ENCODE peak calls at places on chromosome 7, in eight cellular contexts. L, Y, V, P, G, W, Z and B are unnamed samples. For H3K27me3 and H3K4me1, the result is how much of the 10 kb centered on the place peaks cover.

GRCh38 chr7:4244041-4244440 is 438.1 kb upstream of the FOXK1 start:
- DNase-seq in L (no peak), Y (no peak), V (no peak), P (no peak), G (no peak), W (no peak), Z (no peak), B (no peak)

GRCh38 chr7:69603937-69604494 is 5.7 kb downstream of the AUTS2 start:
- DNase-seq in L (no peak), Y (no peak), V (no peak), P (no peak), G (no peak), W (no peak), Z (no peak), B (no peak)

GRCh38 chr7:153886121-153886505 is 166.1 kb upstream of the DPP6 start:
- DNase-seq in L (no peak), Y (peak), V (no peak), P (no peak), G (no peak), W (no peak), Z (no peak), B (no peak)

GRCh38 chr7:41915861-41916260 is 213.0 kb upstream of the INHBA start:
- DNase-seq in L (no peak), Y (no peak), V (no peak), P (no peak), G (no peak), W (no peak), Z (no peak), B (no peak)

GRCh38 chr7:69526570-69526969 is 71.7 kb upstream of the AUTS2 start:
- DNase-seq in L (no peak), Y (no peak), V (no peak), P (no peak), G (no peak), W (no peak), Z (no peak), B (no peak)

GRCh38 chr7:131424219-131424822 is 96.6 kb downstream of the MKLN1 start:
- DNase-seq in L (no peak), Y (no peak), V (no peak), P (no peak), G (no peak), W (peak), Z (peak), B (no peak)

GRCh38 chr7:44283381-44284211 is 41.8 kb downstream of the CAMK2B start:
- DNase-seq in L (no peak), Y (peak), V (peak), P (no peak), G (peak), W (no peak), Z (no peak), B (peak)

GRCh38 chr7:131250331-131250730 is 77.3 kb upstream of the MKLN1 start:
- DNase-seq in L (no peak), Y (no peak), V (no peak), P (no peak), G (no peak), W (no peak), Z (no peak), B (no peak)

GRCh38 chr7:51824050-51824449 is 507.4 kb upstream of the COBL start:
- DNase-seq in L (no peak), Y (no peak), V (no peak), P (no peak), G (no peak), W (no peak), Z (no peak), B (no peak)

GRCh38 chr7:129835436-129836020 is 117.2 kb downstream of the UBE2H start:
- DNase-seq in L (peak), Y (no peak), V (no peak), P (no peak), G (no peak), W (no peak), Z (no peak), B (no peak)

GRCh38 chr7:12161146-12161545 is 49.9 kb upstream of the TMEM106B start:
- DNase-seq in L (no peak), Y (no peak), V (no peak), P (no peak), G (no peak), W (no peak), Z (no peak), B (no peak)

GRCh38 chr7:3114917-3115316 is 71.2 kb upstream of the CARD11 start:
- DNase-seq in L (no peak), Y (no peak), V (no peak), P (no peak), G (no peak), W (no peak), Z (no peak), B (no peak)

GRCh38 chr7:38034062-38034907 is 113.8 kb downstream of the EPDR1 start:
- DNase-seq in L (no peak), Y (no peak), V (no peak), P (no peak), G (no peak), W (no peak), Z (no peak), B (no peak)

GRCh38 chr7:147478751-147479150 is 1111.8 kb upstream of the C7orf33 start:
- DNase-seq in L (no peak), Y (no peak), V (no peak), P (no peak), G (no peak), W (no peak), Z (no peak), B (no peak)

GRCh38 chr7:20831451-20831850 is 44.8 kb upstream of the SP8 start:
- DNase-seq in L (no peak), Y (no peak), V (no peak), P (no peak), G (no peak), W (no peak), Z (no peak), B (no peak)

GRCh38 chr7:117946201-117946633 is 73.0 kb upstream of the CTTNBP2 start:
- DNase-seq in L (no peak), Y (no peak), V (no peak), P (no peak), G (no peak), W (peak), Z (no peak), B (no peak)

GRCh38 chr7:30910369-30911073 is 1.1 kb upstream of the AQP1 start:
- DNase-seq in L (no peak), Y (peak), V (no peak), P (no peak), G (no peak), W (no peak), Z (no peak), B (no peak)

GRCh38 chr7:45072131-45073030 is 16.4 kb downstream of the NACAD start:
- DNase-seq in L (no peak), Y (no peak), V (no peak), P (no peak), G (no peak), W (no peak), Z (no peak), B (peak)

GRCh38 chr7:80087051-80087767 is 47.4 kb upstream of the GNAI1 start:
- DNase-seq in L (no peak), Y (no peak), V (no peak), P (no peak), G (no peak), W (no peak), Z (peak), B (no peak)

GRCh38 chr7:25025218-25025671 is 45.3 kb upstream of the OSBPL3 start:
- DNase-seq in L (no peak), Y (no peak), V (no peak), P (no peak), G (no peak), W (peak), Z (no peak), B (no peak)

GRCh38 chr7:157557263-157557662 is 220.5 kb downstream of the DNAJB6 start:
- DNase-seq in L (no peak), Y (no peak), V (no peak), P (no peak), G (no peak), W (no peak), Z (no peak), B (no peak)

GRCh38 chr7:80918909-80919721 is at the start of gene SEMA3C:
- DNase-seq in L (peak), Y (peak), V (peak), P (peak), G (peak), W (peak), Z (peak), B (peak)

GRCh38 chr7:2518737-2519118 is 846 bp upstream of the LFNG start:
- DNase-seq in L (no peak), Y (no peak), V (no peak), P (no peak), G (no peak), W (no peak), Z (no peak), B (no peak)

GRCh38 chr7:142516038-142516501 is 233.2 kb upstream of the PRSS1 start:
- DNase-seq in L (no peak), Y (peak), V (peak), P (no peak), G (no peak), W (peak), Z (peak), B (peak)

GRCh38 chr7:66205736-66206080 is 574 bp downstream of the TPST1 start:
- DNase-seq in L (no peak), Y (peak), V (peak), P (no peak), G (no peak), W (peak), Z (no peak), B (no peak)

GRCh38 chr7:3002631-3003030 is 41.0 kb downstream of the CARD11 start:
- DNase-seq in L (no peak), Y (no peak), V (no peak), P (no peak), G (no peak), W (no peak), Z (no peak), B (no peak)

GRCh38 chr7:20191044-20191867 is 25.9 kb downstream of the MACC1 start:
- DNase-seq in L (no peak), Y (no peak), V (no peak), P (no peak), G (no peak), W (no peak), Z (no peak), B (no peak)

GRCh38 chr7:155002411-155003214 is at the start of gene PAXIP1:
- DNase-seq in L (no peak), Y (peak), V (peak), P (no peak), G (peak), W (peak), Z (no peak), B (peak)

GRCh38 chr7:155001756-155002410 is 1.0 kb downstream of the PAXIP1 start:
- DNase-seq in L (no peak), Y (no peak), V (no peak), P (no peak), G (no peak), W (peak), Z (no peak), B (no peak)

GRCh38 chr7:155007947-155008346 is 5.0 kb upstream of the PAXIP1 start:
- DNase-seq in L (no peak), Y (no peak), V (no peak), P (no peak), G (no peak), W (peak), Z (peak), B (no peak)

GRCh38 chr7:155000795-155001194 is 2.1 kb downstream of the PAXIP1 start:
- DNase-seq in L (no peak), Y (peak), V (peak), P (no peak), G (no peak), W (no peak), Z (no peak), B (peak)

GRCh38 chr7:155003215-155003999 is 483 bp upstream of the PAXIP1 start:
- DNase-seq in L (no peak), Y (peak), V (peak), P (peak), G (peak), W (peak), Z (peak), B (peak)
- TF ChIP-seq POLR2A in L (peak), Y (peak), V (peak), P (peak), G (peak), W (peak), Z (peak), B (peak)

DNA sequence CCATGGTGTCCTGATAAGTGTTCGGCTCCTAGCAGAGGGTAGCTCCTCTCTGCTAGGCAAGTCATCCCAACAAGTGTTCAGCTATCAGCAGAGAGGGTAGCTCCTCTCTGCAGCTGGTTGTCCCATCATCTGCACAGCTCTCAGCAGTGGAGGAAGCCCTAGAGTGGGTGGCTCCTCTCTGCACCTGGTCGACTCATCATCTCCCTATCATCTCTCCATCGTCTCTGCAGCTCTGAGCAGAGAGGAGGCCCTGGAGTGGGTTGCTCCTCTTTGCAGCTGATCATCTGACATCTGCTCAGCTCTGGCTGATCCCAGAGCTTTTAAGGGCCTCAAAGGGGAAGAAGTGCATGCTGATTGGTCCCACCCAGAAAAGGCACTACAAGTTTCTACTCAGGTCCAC is 199.9 kb upstream of the KMT2E start:
- DNase-seq in L (no peak), Y (no peak), V (no peak), P (no peak), G (no peak), W (no peak), Z (no peak), B (no peak)
- H3K27me3 ChIP-seq in L (under half), Y (under half), V (under half), P (under half), G (under half), W (under half), Z (half or more), B (under half)

DNA sequence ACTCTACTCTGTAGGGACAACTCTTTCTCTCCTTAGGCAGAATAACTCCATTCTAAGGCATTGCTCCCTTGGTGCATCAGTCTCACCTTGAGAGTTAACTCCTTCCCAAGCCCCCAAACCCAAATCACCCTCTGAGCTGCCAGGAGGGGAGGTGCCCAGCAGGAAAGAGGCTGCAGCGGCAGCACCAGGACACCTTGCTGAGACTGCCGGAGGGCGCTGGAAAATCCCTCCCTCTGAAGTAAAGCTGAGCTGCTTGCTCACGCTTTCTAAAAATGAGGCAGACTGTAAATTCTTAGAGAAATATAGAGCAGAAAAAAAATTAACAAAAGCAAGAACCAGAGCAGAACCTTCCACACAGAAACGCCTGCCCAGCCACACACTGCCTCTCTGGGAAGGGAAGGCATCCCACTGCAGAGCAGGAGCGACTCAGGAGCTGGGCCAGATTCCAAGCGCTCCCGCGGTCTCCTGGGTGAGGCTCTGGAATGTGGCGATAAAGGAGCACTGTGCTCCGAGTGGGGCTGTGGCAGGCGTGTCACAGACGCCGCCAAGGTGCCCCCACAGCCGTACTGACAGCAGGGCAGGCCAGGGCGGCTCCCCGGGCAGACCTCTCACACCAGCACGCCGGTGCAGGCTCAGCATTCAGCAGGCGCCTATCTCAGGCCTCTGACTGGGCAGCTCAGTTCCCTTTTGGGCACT is 202.1 kb downstream of the TNS3 start:
- DNase-seq in L (no peak), Y (peak), V (peak), P (no peak), G (peak), W (no peak), Z (peak), B (peak)
- H3K4me1 ChIP-seq in L (under half), Y (under half), V (under half), P (under half), G (under half), W (under half), Z (under half), B (under half)

DNA sequence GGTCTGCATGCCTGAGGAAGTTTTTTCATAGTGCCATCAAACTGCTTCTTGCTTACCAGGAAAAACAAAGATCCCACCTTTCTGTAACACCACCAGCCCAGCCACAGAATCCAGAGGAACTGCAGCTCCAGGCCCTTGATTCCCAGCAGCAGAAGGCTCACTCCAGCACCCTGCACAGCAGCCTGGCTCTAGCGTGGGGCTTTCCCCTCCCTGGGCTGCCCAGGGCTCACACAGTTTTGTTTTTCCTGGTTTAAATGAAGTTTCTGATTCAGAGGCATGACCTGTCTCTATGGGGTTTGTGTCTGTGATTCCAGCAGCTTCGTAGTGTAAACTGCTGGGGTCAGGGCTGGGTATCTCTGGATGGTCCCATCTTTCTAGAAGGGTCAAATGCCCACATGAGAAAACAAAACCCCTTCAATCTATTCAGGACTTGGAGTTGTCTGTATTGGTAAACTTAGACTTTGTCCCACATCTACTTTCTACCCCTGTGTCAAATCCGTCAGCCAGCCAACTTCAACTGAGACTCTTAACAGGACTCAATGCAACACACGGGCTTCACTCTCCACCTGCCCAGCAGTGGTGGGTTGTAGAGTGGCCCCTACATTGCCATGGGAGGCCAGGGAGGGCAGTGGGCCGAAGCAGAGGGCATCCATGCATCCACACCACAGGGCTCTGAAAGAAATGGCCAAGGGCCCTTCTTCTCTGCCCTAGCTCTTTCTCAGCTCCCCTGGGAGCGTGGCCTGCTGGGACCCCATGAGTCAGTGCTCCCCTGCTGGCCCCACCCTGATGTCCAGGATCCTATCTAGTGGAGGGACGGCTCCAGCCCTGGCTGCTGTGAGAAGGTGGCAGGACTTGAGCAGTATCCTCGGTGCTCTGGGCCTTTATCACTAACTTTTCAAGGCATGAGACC is 73.5 kb downstream of the ATXN7L1 start:
- DNase-seq in L (no peak), Y (no peak), V (no peak), P (no peak), G (no peak), W (no peak), Z (no peak), B (no peak)
- TF ChIP-seq POLR2A in L (no peak), Y (no peak), V (no peak), P (no peak), G (no peak), W (no peak), Z (no peak), B (no peak)

DNA sequence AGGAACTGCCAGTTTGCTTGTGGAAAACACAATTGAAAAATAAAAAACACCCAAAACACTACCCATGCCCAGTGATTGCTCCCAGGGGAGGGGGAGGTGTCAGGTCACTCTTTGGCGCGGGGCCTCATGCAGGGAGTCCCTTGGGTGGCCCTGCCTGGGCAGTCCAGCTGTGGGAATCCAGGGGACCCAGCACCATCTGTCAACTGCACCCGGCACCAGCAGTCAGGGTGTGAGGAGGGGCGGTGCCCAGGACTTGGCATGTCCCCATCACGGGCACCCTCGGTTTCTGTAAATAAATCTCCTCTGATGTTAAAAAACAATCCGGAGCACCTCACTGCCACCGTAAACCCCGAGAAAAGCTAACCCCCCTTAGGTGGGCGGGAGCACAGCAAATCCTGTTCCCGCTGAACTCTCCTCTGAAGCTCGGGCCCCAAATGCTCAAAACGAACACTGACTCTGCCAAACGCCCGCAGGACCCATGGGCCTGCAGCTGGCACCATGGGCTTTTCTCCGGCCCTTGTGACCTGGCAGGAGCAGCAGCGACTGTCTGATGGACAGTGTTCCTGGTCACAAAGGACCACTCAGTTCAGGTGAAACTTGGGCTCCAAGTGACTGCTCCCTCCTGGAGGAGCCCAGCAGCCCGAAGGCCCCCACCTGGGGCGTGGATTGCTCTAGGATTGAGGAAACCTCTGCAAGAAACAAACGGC is 18.5 kb upstream of the EN2 start:
- DNase-seq in L (no peak), Y (peak), V (no peak), P (no peak), G (no peak), W (no peak), Z (no peak), B (no peak)
- H3K27me3 ChIP-seq in L (under half), Y (under half), V (half or more), P (under half), G (under half), W (under half), Z (under half), B (under half)

DNA sequence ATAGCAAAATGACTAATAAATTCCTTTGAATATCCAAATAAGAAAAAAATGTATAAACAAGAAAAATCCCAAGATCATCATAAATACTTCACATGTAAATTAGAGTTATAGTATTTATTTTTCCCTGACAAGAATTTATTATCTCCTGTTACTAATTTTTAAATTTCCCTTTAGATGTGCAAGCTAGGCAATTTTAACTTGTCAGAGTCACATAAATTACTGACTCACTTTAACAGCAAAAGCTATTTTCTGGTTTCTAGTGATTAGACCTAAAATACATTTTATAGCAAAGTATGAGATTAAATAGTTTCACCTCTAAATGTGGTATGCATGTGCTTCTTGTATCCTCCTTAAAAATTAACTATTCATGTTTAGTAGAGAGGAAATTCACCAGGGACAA is 621.1 kb downstream of the DNAJB9 start:
- DNase-seq in L (no peak), Y (no peak), V (no peak), P (no peak), G (no peak), W (no peak), Z (no peak), B (no peak)
- H3K4me1 ChIP-seq in L (under half), Y (under half), V (under half), P (under half), G (under half), W (under half), Z (under half), B (under half)